ENCODE peak calls at places on chromosome 1, in four cellular contexts. V, E, W and Y are unnamed samples.

GRCh38 chr1:99180915-99181314 is 83.4 kb upstream of the PLPPR4 start:
- DNase-seq in W (no peak), V (no peak), E (no peak), Y (no peak)

GRCh38 chr1:31981976-31982375 is 31.7 kb upstream of the KHDRBS1 start:
- DNase-seq in V (no peak), W (no peak), E (no peak), Y (no peak)

GRCh38 chr1:46547481-46548383 is 3.7 kb downstream of the KNCN start:
- DNase-seq in W (no peak), E (peak), V (no peak), Y (peak)

GRCh38 chr1:194318790-194319280 is 1132.4 kb upstream of the B3GALT2 start:
- DNase-seq in W (no peak), E (no peak), V (no peak), Y (no peak)

GRCh38 chr1:184888505-184888904 is 85.8 kb downstream of the NIBAN1 start:
- DNase-seq in W (no peak), E (peak), V (no peak), Y (peak)

GRCh38 chr1:90561926-90562325 is 155.2 kb downstream of the BARHL2 start:
- DNase-seq in V (no peak), E (no peak), W (no peak), Y (no peak)

GRCh38 chr1:15616704-15617172 is 520 bp upstream of the DDI2 start:
- DNase-seq in V (peak), W (no peak), E (no peak), Y (no peak)

GRCh38 chr1:9537863-9538668 is 1.2 kb upstream of the SLC25A33 start:
- DNase-seq in E (no peak), V (no peak), W (no peak), Y (no peak)

GRCh38 chr1:23592209-23592905 is 33.1 kb upstream of the ID3 start:
- DNase-seq in W (no peak), V (no peak), E (no peak), Y (no peak)

GRCh38 chr1:180842052-180842451 is 70.6 kb upstream of the KIAA1614 start:
- DNase-seq in V (no peak), E (no peak), W (no peak), Y (peak)

GRCh38 chr1:9235123-9235513 is 544 bp downstream of the H6PD start:
- DNase-seq in E (no peak), V (no peak), W (no peak), Y (peak)

GRCh38 chr1:209879539-209879938 is 51.8 kb downstream of the UTP25 start:
- DNase-seq in W (no peak), E (no peak), V (no peak), Y (no peak)

GRCh38 chr1:45225598-45225997 is 19.2 kb upstream of the ZSWIM5 start:
- DNase-seq in V (no peak), E (no peak), W (no peak), Y (no peak)

GRCh38 chr1:228810855-228811654 is 75.8 kb downstream of the RHOU start:
- DNase-seq in E (no peak), W (no peak), V (no peak), Y (no peak)

GRCh38 chr1:147245586-147246021 is 3.1 kb downstream of the CHD1L start:
- DNase-seq in V (no peak), W (no peak), E (no peak), Y (no peak)

GRCh38 chr1:172588296-172589291 is 55.6 kb downstream of the SUCO start:
- DNase-seq in V (no peak), E (peak), W (no peak), Y (peak)

GRCh38 chr1:40651138-40651857 is 14.2 kb downstream of the RIMS3 start:
- DNase-seq in E (no peak), W (no peak), V (no peak), Y (no peak)

GRCh38 chr1:40649592-40649930 is 15.9 kb downstream of the RIMS3 start:
- DNase-seq in E (no peak), V (no peak), W (no peak), Y (no peak)

GRCh38 chr1:40648928-40649591 is 16.4 kb downstream of the RIMS3 start:
- DNase-seq in V (no peak), E (no peak), W (no peak), Y (no peak)

GRCh38 chr1:40652452-40652851 is 13.0 kb downstream of the RIMS3 start:
- DNase-seq in V (no peak), W (no peak), E (no peak), Y (no peak)

DNA sequence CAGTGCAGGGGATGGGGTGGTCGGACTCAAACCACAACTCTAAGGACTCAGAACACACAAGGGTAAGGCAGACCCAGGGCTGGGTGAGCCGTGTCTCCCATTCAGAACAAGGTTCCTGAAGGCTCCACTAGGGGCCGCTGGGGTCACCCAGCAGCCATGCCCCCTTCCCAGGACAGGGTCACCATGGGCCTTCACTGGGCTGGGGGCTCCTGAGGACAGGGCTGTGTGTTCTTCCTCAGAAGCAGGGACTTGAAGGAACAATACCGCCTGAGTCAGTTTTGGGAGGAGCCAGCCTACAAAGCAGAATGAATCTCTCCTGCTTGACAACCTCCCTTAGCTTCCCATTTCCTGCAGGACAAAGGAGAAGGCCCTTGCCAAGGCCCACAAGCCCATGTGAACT is 15.4 kb downstream of the RIMS3 start:
- DNase-seq in E (no peak), W (no peak), V (peak), Y (no peak)
- TF ChIP-seq CTCF in E (peak), W (peak), V (peak), Y (peak)

GRCh38 chr1:61659061-61659460 is 65.9 kb downstream of the TM2D1 start:
- DNase-seq in E (no peak), W (no peak), V (no peak), Y (no peak)
- TF ChIP-seq CTCF in E (peak), W (peak), V (no peak), Y (peak)

GRCh38 chr1:202214089-202214843 is 20.7 kb downstream of the LGR6 start:
- DNase-seq in E (no peak), V (peak), W (no peak), Y (no peak)

GRCh38 chr1:202210969-202211368 is 17.4 kb downstream of the LGR6 start:
- DNase-seq in E (no peak), V (no peak), W (no peak), Y (no peak)

GRCh38 chr1:202212787-202213186 is 19.2 kb downstream of the LGR6 start:
- DNase-seq in E (no peak), V (no peak), W (no peak), Y (no peak)

GRCh38 chr1:202215472-202216130 is 22.0 kb downstream of the LGR6 start:
- DNase-seq in V (no peak), W (no peak), E (no peak), Y (no peak)

DNA sequence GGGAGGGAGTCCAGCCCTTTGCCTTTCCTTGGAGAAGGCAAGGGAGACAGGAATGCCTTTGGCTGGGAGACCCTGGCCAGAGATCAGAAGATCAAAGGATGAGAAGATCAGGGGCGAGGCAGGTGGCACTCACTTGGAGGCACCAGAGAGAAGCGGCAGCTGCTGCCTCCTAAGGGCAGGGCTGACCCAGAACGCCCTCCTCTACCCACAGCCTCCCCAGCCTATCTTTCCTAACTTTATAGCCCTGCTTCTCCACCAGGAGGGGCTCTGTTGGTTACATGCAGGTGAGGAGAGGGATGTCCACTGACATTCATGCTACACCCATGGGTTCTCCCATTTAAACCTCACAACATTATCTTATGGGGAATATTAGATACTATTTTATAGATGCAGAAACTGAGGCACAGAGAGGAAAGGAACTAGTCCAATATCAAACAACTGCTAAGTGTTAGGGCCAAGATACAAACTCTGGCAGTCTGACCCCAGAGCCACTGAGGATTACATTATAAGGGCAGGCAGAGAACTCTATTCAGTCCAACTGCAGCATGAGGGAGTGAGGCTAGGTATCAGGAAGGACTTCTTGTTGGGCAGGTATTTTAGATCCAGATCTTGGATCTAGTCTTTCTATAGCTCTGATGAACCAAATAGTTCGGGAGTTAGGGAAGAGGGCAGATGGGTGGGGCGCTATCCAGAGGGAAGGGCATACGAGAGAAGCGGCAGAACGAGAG is 19.9 kb downstream of the LGR6 start:
- DNase-seq in E (no peak), W (no peak), V (no peak), Y (no peak)
- TF ChIP-seq CTCF in E (peak), W (peak), V (peak), Y (peak)

GRCh38 chr1:108712605-108713150 is at the start of gene FNDC7:
- DNase-seq in E (no peak), W (no peak), V (no peak), Y (no peak)

GRCh38 chr1:108704501-108704900 is 8.2 kb upstream of the FNDC7 start:
- DNase-seq in W (no peak), E (no peak), V (no peak), Y (peak)

GRCh38 chr1:108703939-108704338 is 8.8 kb upstream of the FNDC7 start:
- DNase-seq in W (no peak), E (no peak), V (no peak), Y (peak)

GRCh38 chr1:108706643-108707042 is 6.1 kb upstream of the FNDC7 start:
- DNase-seq in V (no peak), E (no peak), W (no peak), Y (no peak)

DNA sequence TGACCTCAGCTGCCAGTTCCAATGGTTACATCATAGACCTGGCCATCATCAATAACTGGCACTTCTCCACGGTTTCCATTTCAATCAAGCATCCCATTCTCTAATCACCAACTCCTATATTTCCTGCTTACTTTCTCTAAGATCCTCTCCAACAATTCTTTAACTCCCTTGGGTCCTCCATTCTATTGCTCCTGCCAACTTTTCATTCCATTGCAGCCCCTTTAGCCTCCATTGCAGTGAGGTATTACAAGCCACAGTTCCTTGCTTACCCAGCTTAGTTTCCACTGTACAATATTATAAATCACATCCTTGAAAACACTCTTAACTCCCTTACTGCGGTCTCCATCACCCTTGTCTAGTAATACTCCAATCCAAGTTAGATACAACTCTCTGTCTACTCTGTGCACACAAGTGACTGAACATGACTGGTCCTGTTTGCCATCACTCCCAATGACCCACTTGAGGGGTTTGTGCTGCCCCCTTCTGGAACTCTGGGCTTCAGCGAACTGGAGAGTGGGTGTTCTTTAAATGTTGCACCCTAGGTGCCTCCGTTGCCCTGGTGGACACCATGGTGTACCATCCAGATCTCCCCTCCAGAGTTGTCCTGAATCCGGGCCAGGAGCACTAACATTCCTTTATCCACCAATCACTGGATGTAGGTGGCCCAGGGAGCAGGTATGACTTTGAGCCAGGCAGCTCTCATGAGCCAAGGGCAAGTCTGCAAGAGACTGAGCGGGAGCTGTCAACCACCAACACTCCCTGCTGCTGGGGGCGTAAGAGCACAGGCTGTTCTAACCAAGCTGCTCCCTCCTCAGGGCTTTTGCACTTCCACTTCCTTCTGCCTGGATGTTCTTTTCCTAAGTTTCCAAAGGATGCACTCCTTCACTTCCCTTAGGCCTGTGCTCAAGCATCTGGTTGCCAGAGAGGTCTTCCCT is 3.7 kb upstream of the FNDC7 start:
- DNase-seq in V (no peak), W (no peak), E (no peak), Y (no peak)
- TF ChIP-seq CTCF in V (no peak), W (peak), E (peak), Y (peak)